ENCODE peak calls at places on chromosomes 2 and 18, in four cellular contexts. One of them, this sample, is unnamed.

GRCh38 chr18:7568426-7568825 is 1.3 kb downstream of the PTPRM start:
- DNase-seq in mammary epithelial cell: no peak
- DNase-seq in astrocyte of the spinal cord: peak; percentile 39
- DNase-seq in fibroblast of mammary gland: no peak
- DNase-seq in this sample: peak; percentile 44

GRCh38 chr2:10534514-10535250 is 86.6 kb upstream of the ODC1 start:
- DNase-seq in mammary epithelial cell: no peak
- DNase-seq in astrocyte of the spinal cord: peak; percentile 24
- DNase-seq in fibroblast of mammary gland: peak; percentile 19
- DNase-seq in this sample: no peak

GRCh38 chr2:9082158-9082557 is 78.7 kb upstream of the MBOAT2 start:
- DNase-seq in mammary epithelial cell: peak; percentile 60
- DNase-seq in astrocyte of the spinal cord: no peak
- DNase-seq in fibroblast of mammary gland: no peak
- DNase-seq in this sample: no peak

GRCh38 chr2:240224676-240225075 is 84.2 kb upstream of the OTOS start:
- DNase-seq in mammary epithelial cell: no peak
- DNase-seq in astrocyte of the spinal cord: peak; percentile 13
- DNase-seq in fibroblast of mammary gland: peak; percentile 27
- DNase-seq in this sample: no peak

GRCh38 chr2:1503471-1504310 is 90.4 kb downstream of the TPO start:
- DNase-seq in mammary epithelial cell: no peak
- DNase-seq in astrocyte of the spinal cord: no peak
- DNase-seq in fibroblast of mammary gland: no peak
- DNase-seq in this sample: peak; percentile 13

GRCh38 chr2:66582975-66583842 is 148.3 kb downstream of the MEIS1 start:
- DNase-seq in mammary epithelial cell: no peak
- DNase-seq in astrocyte of the spinal cord: no peak
- DNase-seq in fibroblast of mammary gland: no peak
- DNase-seq in this sample: no peak

GRCh38 chr2:58057890-58058590 is 11.4 kb downstream of the VRK2 start:
- DNase-seq in mammary epithelial cell: no peak
- DNase-seq in astrocyte of the spinal cord: no peak
- DNase-seq in fibroblast of mammary gland: no peak
- DNase-seq in this sample: no peak

GRCh38 chr2:143936758-143937562 is 583.0 kb downstream of the ZEB2 start:
- DNase-seq in mammary epithelial cell: peak; percentile 28
- DNase-seq in astrocyte of the spinal cord: no peak
- DNase-seq in fibroblast of mammary gland: peak; percentile 30
- DNase-seq in this sample: peak; percentile 21

GRCh38 chr2:162221064-162221463 is 22.2 kb downstream of the FAP start:
- DNase-seq in mammary epithelial cell: peak; percentile 37
- DNase-seq in astrocyte of the spinal cord: peak; percentile 70
- DNase-seq in fibroblast of mammary gland: peak; percentile 69
- DNase-seq in this sample: peak; percentile 50

GRCh38 chr2:77147154-77147553 is 375.0 kb downstream of the LRRTM4 start:
- DNase-seq in mammary epithelial cell: no peak
- DNase-seq in astrocyte of the spinal cord: no peak
- DNase-seq in fibroblast of mammary gland: no peak
- DNase-seq in this sample: no peak

GRCh38 chr18:3180325-3180724 is 39.4 kb downstream of the MYOM1 start:
- DNase-seq in mammary epithelial cell: no peak
- DNase-seq in astrocyte of the spinal cord: peak; percentile 10
- DNase-seq in fibroblast of mammary gland: no peak
- DNase-seq in this sample: no peak

GRCh38 chr18:27491772-27492171 is 306.7 kb upstream of the CHST9 start:
- DNase-seq in mammary epithelial cell: no peak
- DNase-seq in astrocyte of the spinal cord: no peak
- DNase-seq in fibroblast of mammary gland: no peak
- DNase-seq in this sample: no peak

GRCh38 chr2:43340066-43340465 is 113.7 kb upstream of the ZFP36L2 start:
- DNase-seq in mammary epithelial cell: peak; percentile 44
- DNase-seq in astrocyte of the spinal cord: no peak
- DNase-seq in fibroblast of mammary gland: peak; percentile 88
- DNase-seq in this sample: no peak

GRCh38 chr2:121284424-121285076 is 452 bp downstream of the TFCP2L1 start:
- DNase-seq in mammary epithelial cell: peak; percentile 29
- DNase-seq in astrocyte of the spinal cord: no peak
- DNase-seq in fibroblast of mammary gland: no peak
- DNase-seq in this sample: no peak

GRCh38 chr2:28047698-28048097 is 157.2 kb downstream of the BABAM2 start:
- DNase-seq in mammary epithelial cell: peak; percentile 64
- DNase-seq in astrocyte of the spinal cord: peak; percentile 67
- DNase-seq in fibroblast of mammary gland: peak; percentile 79
- DNase-seq in this sample: no peak

GRCh38 chr2:159094173-159094737 is 125.8 kb downstream of the TANC1 start:
- DNase-seq in mammary epithelial cell: no peak
- DNase-seq in astrocyte of the spinal cord: peak; percentile 52
- DNase-seq in fibroblast of mammary gland: peak; percentile 83
- DNase-seq in this sample: peak; percentile 54

GRCh38 chr2:27501042-27501441 is 4.4 kb downstream of the GCKR start:
- DNase-seq in mammary epithelial cell: peak; percentile 76
- DNase-seq in astrocyte of the spinal cord: no peak
- DNase-seq in fibroblast of mammary gland: no peak
- DNase-seq in this sample: no peak

GRCh38 chr18:5294113-5294617 is 1.4 kb downstream of the ZBTB14 start:
- DNase-seq in mammary epithelial cell: no peak
- DNase-seq in astrocyte of the spinal cord: no peak
- DNase-seq in fibroblast of mammary gland: peak; percentile 34
- DNase-seq in this sample: peak; percentile 49

GRCh38 chr2:169661263-169661662 is 32.9 kb downstream of the CFAP210 start:
- DNase-seq in mammary epithelial cell: no peak
- DNase-seq in astrocyte of the spinal cord: no peak
- DNase-seq in fibroblast of mammary gland: no peak
- DNase-seq in this sample: no peak

GRCh38 chr2:12727641-12728040 is 10.9 kb downstream of the TRIB2 start:
- DNase-seq in mammary epithelial cell: no peak
- DNase-seq in astrocyte of the spinal cord: no peak
- DNase-seq in fibroblast of mammary gland: no peak
- DNase-seq in this sample: no peak

GRCh38 chr2:164964744-164965143 is 9.4 kb upstream of the SLC38A11 start:
- DNase-seq in mammary epithelial cell: no peak
- DNase-seq in astrocyte of the spinal cord: no peak
- DNase-seq in fibroblast of mammary gland: no peak
- DNase-seq in this sample: no peak

GRCh38 chr2:118641711-118642110 is 205.7 kb downstream of the EN1 start:
- DNase-seq in mammary epithelial cell: peak; percentile 7
- DNase-seq in astrocyte of the spinal cord: no peak
- DNase-seq in fibroblast of mammary gland: no peak
- DNase-seq in this sample: no peak

GRCh38 chr2:223834431-223834830 is 3.0 kb downstream of the AP1S3 start:
- DNase-seq in mammary epithelial cell: no peak
- DNase-seq in astrocyte of the spinal cord: no peak
- DNase-seq in fibroblast of mammary gland: no peak
- DNase-seq in this sample: no peak

GRCh38 chr2:191789791-191790190 is 57.1 kb downstream of the CAVIN2 start:
- DNase-seq in mammary epithelial cell: peak; percentile 26
- DNase-seq in astrocyte of the spinal cord: peak; percentile 62
- DNase-seq in fibroblast of mammary gland: peak; percentile 40
- DNase-seq in this sample: no peak

GRCh38 chr2:121151311-121152109 is 133.5 kb downstream of the TFCP2L1 start:
- DNase-seq in mammary epithelial cell: peak; percentile 72
- DNase-seq in astrocyte of the spinal cord: no peak
- DNase-seq in fibroblast of mammary gland: no peak
- DNase-seq in this sample: no peak

GRCh38 chr2:653645-654425 is 23.4 kb downstream of the TMEM18 start:
- DNase-seq in mammary epithelial cell: no peak
- DNase-seq in astrocyte of the spinal cord: no peak
- DNase-seq in fibroblast of mammary gland: no peak
- DNase-seq in this sample: no peak

DNA sequence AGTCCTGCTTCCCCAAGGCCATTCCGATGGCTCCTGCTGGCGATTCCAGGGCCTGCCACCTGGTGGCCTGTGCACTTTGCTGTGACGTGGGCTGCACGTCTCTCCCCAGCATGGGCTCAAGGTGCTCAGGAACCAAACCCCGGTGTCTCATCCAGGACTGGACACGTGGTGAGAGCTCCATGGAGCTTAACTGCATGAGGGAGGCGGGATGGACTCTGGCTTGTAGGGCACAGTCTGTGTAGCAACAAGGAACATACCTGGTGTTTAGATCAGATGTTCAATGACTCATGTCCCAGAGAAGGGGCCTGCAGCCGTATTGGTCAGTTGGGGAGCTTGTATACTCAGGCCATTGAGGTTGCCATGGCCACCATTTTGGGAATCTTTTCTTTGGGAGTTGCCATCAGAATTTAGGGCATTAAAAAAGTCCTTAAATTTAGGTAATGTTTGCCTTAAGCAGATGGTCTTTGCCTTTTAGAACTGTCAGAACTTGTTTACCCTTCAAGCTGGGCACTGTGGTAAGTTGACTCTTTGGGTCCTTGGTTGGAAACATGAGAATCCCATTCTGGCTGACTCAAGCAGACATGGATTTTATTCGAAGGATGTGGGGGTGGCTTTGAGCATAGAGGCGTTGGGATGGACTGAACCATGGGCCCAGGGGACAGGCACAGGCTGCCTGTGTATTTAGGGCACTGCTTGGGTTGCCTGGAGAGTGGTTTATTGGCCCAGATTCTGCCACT is 21.0 kb downstream of the AGAP1 start:
- DNase-seq in mammary epithelial cell: peak; percentile 46
- DNase-seq in astrocyte of the spinal cord: no peak
- DNase-seq in fibroblast of mammary gland: no peak
- DNase-seq in this sample: no peak
- TF ChIP-seq CTCF in mammary epithelial cell: no peak
- TF ChIP-seq CTCF in astrocyte of the spinal cord: no peak
- TF ChIP-seq CTCF in fibroblast of mammary gland: no peak
- TF ChIP-seq CTCF in this sample: no peak

GRCh38 chr18:12863687-12864086 is 20.4 kb downstream of the PTPN2 start:
- DNase-seq in mammary epithelial cell: no peak
- DNase-seq in astrocyte of the spinal cord: no peak
- DNase-seq in fibroblast of mammary gland: peak; percentile 24
- DNase-seq in this sample: no peak
- TF ChIP-seq CTCF in mammary epithelial cell: no peak
- TF ChIP-seq CTCF in astrocyte of the spinal cord: no peak
- TF ChIP-seq CTCF in fibroblast of mammary gland: no peak
- TF ChIP-seq CTCF in this sample: no peak

DNA sequence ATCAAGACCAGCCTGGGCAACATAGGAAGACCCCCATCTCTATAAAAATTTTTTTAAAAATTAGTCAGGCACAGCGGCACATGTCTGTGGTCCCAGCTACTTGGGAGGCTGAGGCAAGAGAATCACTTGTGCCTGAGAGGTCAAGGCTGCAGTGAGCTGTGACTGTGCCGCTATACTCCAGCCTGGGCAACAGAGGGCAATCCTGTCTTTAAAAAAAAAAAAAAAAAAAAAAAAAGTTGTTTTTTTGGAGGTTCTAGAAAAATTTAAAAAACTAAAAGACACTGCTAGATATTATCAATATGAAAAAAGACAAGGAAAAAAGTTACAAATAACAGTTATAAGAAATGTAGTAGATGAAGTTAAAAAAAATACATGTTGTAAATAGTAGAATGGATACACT is 56.1 kb upstream of the C2orf15 start:
- DNase-seq in mammary epithelial cell: peak; percentile 5
- DNase-seq in astrocyte of the spinal cord: no peak
- DNase-seq in fibroblast of mammary gland: peak; percentile 26
- DNase-seq in this sample: no peak
- TF ChIP-seq CTCF in mammary epithelial cell: peak; percentile 29
- TF ChIP-seq CTCF in astrocyte of the spinal cord: peak; percentile 44
- TF ChIP-seq CTCF in fibroblast of mammary gland: peak; percentile 19
- TF ChIP-seq CTCF in this sample: no peak

GRCh38 chr2:238287702-238288649 is at the start of gene PER2:
- DNase-seq in mammary epithelial cell: peak; percentile 91
- DNase-seq in astrocyte of the spinal cord: peak; percentile 90
- DNase-seq in fibroblast of mammary gland: peak; percentile 84
- DNase-seq in this sample: peak; percentile 61
- TF ChIP-seq CTCF in mammary epithelial cell: no peak
- TF ChIP-seq CTCF in astrocyte of the spinal cord: peak; percentile 14
- TF ChIP-seq CTCF in fibroblast of mammary gland: peak; percentile 14
- TF ChIP-seq CTCF in this sample: no peak

DNA sequence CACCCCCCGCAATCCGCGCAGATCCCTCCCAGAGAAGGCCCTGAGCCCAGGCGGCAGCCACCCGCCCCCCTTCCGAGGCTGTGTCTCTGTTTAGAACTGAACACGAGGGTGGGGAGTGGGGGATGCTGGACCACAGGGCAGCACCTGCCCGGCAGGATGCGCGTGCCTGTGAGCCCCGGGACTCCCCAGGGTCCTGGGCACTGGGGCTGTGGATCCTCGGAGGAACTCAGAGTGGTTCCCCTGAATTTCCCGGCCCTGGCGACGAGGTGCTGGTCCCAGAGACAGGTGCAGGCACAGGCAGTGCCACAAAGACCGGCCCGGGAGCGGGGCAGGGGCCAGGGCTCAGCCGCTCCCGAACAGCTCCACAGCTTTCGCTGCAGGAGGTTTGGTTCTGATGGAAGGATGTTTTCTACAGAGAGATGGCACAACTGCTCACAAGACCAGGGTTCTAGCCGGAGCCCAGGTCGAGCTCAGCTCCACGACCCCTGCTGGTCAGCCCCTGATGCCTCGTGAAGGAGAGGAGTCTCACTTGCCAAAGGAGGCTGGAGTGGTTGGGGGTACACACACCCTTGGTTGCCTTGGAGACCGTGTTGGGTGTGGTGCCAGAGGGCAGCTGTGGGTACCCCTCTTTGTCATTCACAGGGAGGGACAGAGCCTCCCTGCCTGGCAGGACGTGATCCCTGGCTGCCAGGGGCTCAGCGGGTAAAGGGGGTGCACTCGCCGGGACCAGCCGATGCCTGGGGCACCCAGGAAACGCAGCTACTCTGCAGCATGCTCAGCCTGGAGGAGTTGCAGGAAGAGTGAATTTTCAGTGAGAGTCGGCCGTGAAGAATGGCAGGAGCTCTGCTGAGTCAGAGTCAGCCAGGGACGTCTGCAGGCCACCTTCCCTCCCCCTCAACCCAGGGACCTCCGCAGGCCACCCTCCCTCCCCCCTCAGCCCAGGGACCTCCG is 4.4 kb upstream of the NEU4 start:
- DNase-seq in mammary epithelial cell: no peak
- DNase-seq in astrocyte of the spinal cord: no peak
- DNase-seq in fibroblast of mammary gland: no peak
- DNase-seq in this sample: no peak
- TF ChIP-seq CTCF in mammary epithelial cell: no peak
- TF ChIP-seq CTCF in astrocyte of the spinal cord: no peak
- TF ChIP-seq CTCF in fibroblast of mammary gland: no peak
- TF ChIP-seq CTCF in this sample: peak; percentile 7

GRCh38 chr2:218095853-218096252 is 26.8 kb downstream of the RUFY4 start:
- DNase-seq in mammary epithelial cell: no peak
- DNase-seq in astrocyte of the spinal cord: no peak
- DNase-seq in fibroblast of mammary gland: no peak
- DNase-seq in this sample: no peak
- TF ChIP-seq CTCF in mammary epithelial cell: no peak
- TF ChIP-seq CTCF in astrocyte of the spinal cord: no peak
- TF ChIP-seq CTCF in fibroblast of mammary gland: no peak
- TF ChIP-seq CTCF in this sample: no peak

This sample was measured in left ventricle myocardium inferior.